ENCODE peak calls at places on chromosomes 7 and 10, in six cellular contexts. G, Z, L, C, M and P are unnamed samples. For H3K9me3, the result is how much of the 10 kb centered on the place peaks cover.

GRCh38 chr10:91653214-91653875 is 20.5 kb upstream of the PPP1R3C start:
- DNase-seq in G (peak), Z (no peak), L (no peak), C (no peak), M (peak), P (no peak)

GRCh38 chr7:107785926-107786325 is 17.1 kb downstream of the SLC26A3 start:
- DNase-seq in G (no peak), Z (peak), L (no peak), C (no peak), M (no peak), P (no peak)

GRCh38 chr7:70093496-70093895 is 495.2 kb downstream of the AUTS2 start:
- DNase-seq in G (no peak), Z (no peak), L (no peak), C (no peak), M (no peak), P (no peak)

GRCh38 chr7:81410471-81411117 is 359.3 kb downstream of the HGF start:
- DNase-seq in G (no peak), Z (no peak), L (no peak), C (no peak), M (no peak), P (no peak)

GRCh38 chr7:55966851-55967250 is 2.5 kb downstream of the NIPSNAP2 start:
- DNase-seq in G (no peak), Z (no peak), L (no peak), C (no peak), M (no peak), P (no peak)

GRCh38 chr7:149716007-149716931 is 57.1 kb downstream of the ZNF467 start:
- DNase-seq in G (no peak), Z (no peak), L (no peak), C (no peak), M (peak), P (peak)

GRCh38 chr7:146736446-146737190 is 620.0 kb downstream of the CNTNAP2 start:
- DNase-seq in G (no peak), Z (no peak), L (no peak), C (no peak), M (no peak), P (no peak)

GRCh38 chr10:62250594-62251198 is 17.9 kb downstream of the RTKN2 start:
- DNase-seq in G (peak), Z (no peak), L (no peak), C (no peak), M (peak), P (no peak)

GRCh38 chr7:54080971-54081370 is 461.2 kb upstream of the VSTM2A start:
- DNase-seq in G (no peak), Z (no peak), L (no peak), C (no peak), M (no peak), P (no peak)

GRCh38 chr7:73647725-73648592 is 19.7 kb upstream of the VPS37D start:
- DNase-seq in G (no peak), Z (no peak), L (no peak), C (no peak), M (no peak), P (no peak)

GRCh38 chr7:130362251-130362650 is 17.6 kb downstream of the CPA5 start:
- DNase-seq in G (no peak), Z (no peak), L (no peak), C (no peak), M (no peak), P (no peak)

GRCh38 chr10:29470355-29470705 is 164.4 kb downstream of the SVIL start:
- DNase-seq in G (no peak), Z (no peak), L (peak), C (no peak), M (no peak), P (no peak)

GRCh38 chr7:104963991-104964385 is 50.0 kb upstream of the KMT2E start:
- DNase-seq in G (no peak), Z (no peak), L (peak), C (no peak), M (peak), P (no peak)

GRCh38 chr10:23364378-23364777 is 19.8 kb upstream of the C10orf67 start:
- DNase-seq in G (no peak), Z (no peak), L (no peak), C (no peak), M (no peak), P (no peak)

GRCh38 chr7:155371884-155372781 is 74.5 kb downstream of the INSIG1 start:
- DNase-seq in G (no peak), Z (no peak), L (no peak), C (no peak), M (no peak), P (no peak)

GRCh38 chr7:2403718-2404648 is 572 bp downstream of the CHST12 start:
- DNase-seq in G (no peak), Z (no peak), L (peak), C (peak), M (peak), P (peak)

GRCh38 chr7:47786557-47787248 is 161.6 kb downstream of the PKD1L1 start:
- DNase-seq in G (peak), Z (peak), L (no peak), C (peak), M (peak), P (peak)

GRCh38 chr7:126804604-126805003 is 448.1 kb downstream of the GRM8 start:
- DNase-seq in G (no peak), Z (no peak), L (no peak), C (no peak), M (no peak), P (no peak)

GRCh38 chr7:2601907-2602735 is 29.7 kb upstream of the TTYH3 start:
- DNase-seq in G (no peak), Z (no peak), L (no peak), C (no peak), M (no peak), P (no peak)

GRCh38 chr10:13349776-13350274 is 1.7 kb upstream of the SEPHS1 start:
- DNase-seq in G (no peak), Z (peak), L (peak), C (peak), M (peak), P (no peak)

GRCh38 chr7:95536656-95537311 is 51.0 kb downstream of the ASB4 start:
- DNase-seq in G (no peak), Z (no peak), L (no peak), C (no peak), M (no peak), P (no peak)

GRCh38 chr7:149725426-149725821 is 48.0 kb downstream of the ZNF467 start:
- DNase-seq in G (no peak), Z (no peak), L (no peak), C (no peak), M (no peak), P (no peak)

GRCh38 chr7:137007001-137007725 is 138.7 kb downstream of the CHRM2 start:
- DNase-seq in G (no peak), Z (no peak), L (no peak), C (no peak), M (peak), P (no peak)

GRCh38 chr10:5467634-5468255 is 31.6 kb downstream of the CALML5 start:
- DNase-seq in G (no peak), Z (no peak), L (no peak), C (no peak), M (no peak), P (no peak)

GRCh38 chr10:32346134-32346550 is 816 bp downstream of the EPC1 start:
- DNase-seq in G (peak), Z (peak), L (peak), C (peak), M (peak), P (peak)

GRCh38 chr10:102815790-102816549 is 21.2 kb downstream of the CYP17A1 start:
- DNase-seq in G (no peak), Z (peak), L (peak), C (no peak), M (peak), P (peak)

GRCh38 chr10:55203319-55203718 is 402.3 kb upstream of the PCDH15 start:
- DNase-seq in G (no peak), Z (no peak), L (no peak), C (no peak), M (no peak), P (no peak)

GRCh38 chr7:115410972-115411686 is 489.2 kb downstream of the MDFIC start:
- DNase-seq in G (no peak), Z (no peak), L (peak), C (no peak), M (no peak), P (no peak)

GRCh38 chr7:68146970-68147369 is 1150.3 kb downstream of the TYW1 start:
- DNase-seq in G (no peak), Z (no peak), L (no peak), C (no peak), M (no peak), P (no peak)

GRCh38 chr10:70456164-70456563 is 14.7 kb upstream of the NODAL start:
- DNase-seq in G (no peak), Z (no peak), L (no peak), C (no peak), M (no peak), P (no peak)

GRCh38 chr7:24057243-24057642 is 226.7 kb upstream of the NPY start:
- DNase-seq in G (peak), Z (no peak), L (no peak), C (no peak), M (no peak), P (no peak)

GRCh38 chr7:39749177-39749576 is 125.8 kb downstream of the RALA start:
- DNase-seq in G (no peak), Z (no peak), L (no peak), C (no peak), M (peak), P (no peak)

GRCh38 chr7:90453259-90453891 is 16.1 kb upstream of the PTTG1IP2 start:
- DNase-seq in G (no peak), Z (no peak), L (no peak), C (no peak), M (no peak), P (no peak)

GRCh38 chr10:76558586-76558985 is 1079.0 kb downstream of the KCNMA1 start:
- DNase-seq in G (no peak), Z (peak), L (no peak), C (peak), M (peak), P (peak)

GRCh38 chr10:36608251-36608650 is 517.1 kb upstream of the ANKRD30A start:
- DNase-seq in G (no peak), Z (no peak), L (no peak), C (no peak), M (peak), P (no peak)

GRCh38 chr7:3493499-3493898 is 192.4 kb downstream of the SDK1 start:
- DNase-seq in G (no peak), Z (no peak), L (no peak), C (no peak), M (peak), P (no peak)

GRCh38 chr7:5088906-5089305 is 43.2 kb downstream of the RBAK start:
- DNase-seq in G (no peak), Z (no peak), L (no peak), C (no peak), M (no peak), P (no peak)

GRCh38 chr7:5082806-5083205 is 37.1 kb downstream of the RBAK start:
- DNase-seq in G (no peak), Z (no peak), L (no peak), C (no peak), M (no peak), P (no peak)

GRCh38 chr7:5086256-5086655 is 40.6 kb downstream of the RBAK start:
- DNase-seq in G (no peak), Z (no peak), L (no peak), C (no peak), M (no peak), P (no peak)

GRCh38 chr7:5077740-5078139 is 32.1 kb downstream of the RBAK start:
- DNase-seq in G (no peak), Z (no peak), L (no peak), C (no peak), M (peak), P (no peak)

DNA sequence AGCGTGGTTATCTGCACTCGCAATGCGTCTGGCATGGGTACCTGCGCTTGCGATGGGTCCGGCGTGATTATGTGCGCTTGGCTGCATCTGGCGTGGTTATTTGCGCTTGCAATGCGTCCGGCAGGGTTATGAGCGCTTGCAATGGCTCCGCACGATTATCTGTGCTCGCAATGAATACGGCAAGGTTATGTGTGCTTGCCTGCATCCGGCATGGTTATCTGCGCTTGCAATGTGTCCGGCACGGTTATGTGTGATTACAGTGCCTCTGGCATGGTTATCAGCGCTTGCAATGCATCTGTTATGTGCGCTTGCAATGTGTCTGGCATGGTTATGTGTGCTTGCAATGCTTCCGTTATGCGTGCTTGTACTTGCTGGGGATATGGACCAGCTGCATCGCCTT is 37.6 kb downstream of the RBAK start:
- DNase-seq in G (no peak), Z (no peak), L (no peak), C (no peak), M (no peak), P (no peak)
- H3K9me3 ChIP-seq in G (under half), Z (under half), L (under half), C (under half), M (under half), P (under half)

GRCh38 chr7:18996583-18996982 is 120.9 kb downstream of the TWIST1 start:
- DNase-seq in G (no peak), Z (no peak), L (no peak), C (no peak), M (no peak), P (no peak)
- H3K9me3 ChIP-seq in G (under half), Z (under half), L (under half), C (under half), M (under half), P (under half)

GRCh38 chr7:57426629-57427003 is 23.4 kb upstream of the ZNF716 start:
- DNase-seq in G (no peak), Z (no peak), L (no peak), C (no peak), M (no peak), P (no peak)

GRCh38 chr7:57424515-57425238 is 25.3 kb upstream of the ZNF716 start:
- DNase-seq in G (no peak), Z (no peak), L (no peak), C (no peak), M (no peak), P (no peak)

GRCh38 chr7:57423768-57424167 is 26.2 kb upstream of the ZNF716 start:
- DNase-seq in G (no peak), Z (no peak), L (no peak), C (no peak), M (no peak), P (no peak)

GRCh38 chr7:57425969-57426628 is 23.9 kb upstream of the ZNF716 start:
- DNase-seq in G (no peak), Z (no peak), L (no peak), C (no peak), M (no peak), P (no peak)

DNA sequence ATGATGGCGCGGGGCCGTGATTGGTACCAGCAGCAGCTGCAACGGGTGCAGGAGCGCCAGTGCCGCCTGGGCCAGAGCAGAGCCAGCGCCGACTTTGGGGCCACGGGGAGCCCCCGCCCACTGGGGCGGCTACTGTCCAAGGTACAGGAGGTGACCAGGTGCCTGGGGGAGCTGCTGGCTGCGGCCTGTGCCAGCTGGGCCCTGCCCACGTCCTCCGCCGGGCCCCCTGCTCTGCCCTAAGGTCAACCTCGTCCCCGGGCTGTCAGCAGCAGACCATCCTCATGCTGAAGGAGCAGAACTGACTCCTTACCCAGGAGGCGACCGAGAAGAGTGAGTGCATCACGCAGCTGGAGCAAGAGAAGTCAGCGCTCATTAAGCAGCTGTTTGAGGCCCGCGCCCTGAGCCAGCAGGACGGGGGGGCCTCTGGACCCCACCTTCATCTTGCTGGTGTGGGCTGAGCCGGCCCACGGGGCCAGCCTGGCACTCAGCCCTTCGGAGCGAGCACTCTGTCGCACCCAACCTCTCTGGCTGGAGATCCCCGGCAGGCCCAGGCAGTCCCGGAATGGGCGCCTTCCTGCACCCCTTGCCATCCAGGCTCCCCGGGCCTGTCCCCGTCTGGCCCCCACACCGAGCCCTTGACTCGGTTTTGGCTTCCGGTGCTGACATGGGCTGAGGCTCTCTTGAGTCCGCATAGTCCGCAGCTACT is 24.6 kb upstream of the ZNF716 start:
- DNase-seq in G (no peak), Z (no peak), L (no peak), C (no peak), M (no peak), P (no peak)
- H3K9me3 ChIP-seq in G (under half), Z (under half), L (under half), C (under half), M (under half), P (under half)

GRCh38 chr10:10096898-10097297 is 920.8 kb upstream of the CELF2 start:
- DNase-seq in G (no peak), Z (no peak), L (no peak), C (no peak), M (no peak), P (no peak)
- H3K9me3 ChIP-seq in G (under half), Z (under half), L (under half), C (under half), M (under half), P (under half)